ENCODE peak calls at places on chromosome 1, in seven cellular contexts. One of them, this sample, is unnamed.

GRCh38 chr1:8121261-8122159 is 95.4 kb upstream of the ERRFI1 start:
- DNase-seq in Calu3: peak
- DNase-seq in AG09319: no peak
- DNase-seq in left colon: peak
- DNase-seq in choroid plexus epithelial cell: peak
- DNase-seq in SW 1271: no peak
- DNase-seq in activated CD4-positive, CD25-positive, alpha-beta regulatory T cell treated with anti-CD3 and anti-CD28 coated beads, Interleukin-2, amount 50 U/mL, for 72 hours: no peak
- DNase-seq in this sample: no peak

GRCh38 chr1:241998412-241998921 is 431 bp downstream of the MAP1LC3C start:
- DNase-seq in left colon: peak
- DNase-seq in activated CD4-positive, CD25-positive, alpha-beta regulatory T cell treated with anti-CD3 and anti-CD28 coated beads, Interleukin-2, amount 50 U/mL, for 72 hours: peak
- DNase-seq in Calu3: peak
- DNase-seq in AG09319: no peak
- DNase-seq in SW 1271: no peak
- DNase-seq in choroid plexus epithelial cell: peak
- DNase-seq in this sample: peak

GRCh38 chr1:215710340-215710971 is 143.4 kb downstream of the KCTD3 start:
- DNase-seq in Calu3: peak
- DNase-seq in left colon: no peak
- DNase-seq in SW 1271: no peak
- DNase-seq in activated CD4-positive, CD25-positive, alpha-beta regulatory T cell treated with anti-CD3 and anti-CD28 coated beads, Interleukin-2, amount 50 U/mL, for 72 hours: no peak
- DNase-seq in AG09319: peak
- DNase-seq in choroid plexus epithelial cell: peak
- DNase-seq in this sample: no peak

GRCh38 chr1:183215936-183216335 is 29.9 kb downstream of the LAMC2 start:
- DNase-seq in choroid plexus epithelial cell: no peak
- DNase-seq in SW 1271: no peak
- DNase-seq in left colon: no peak
- DNase-seq in AG09319: no peak
- DNase-seq in activated CD4-positive, CD25-positive, alpha-beta regulatory T cell treated with anti-CD3 and anti-CD28 coated beads, Interleukin-2, amount 50 U/mL, for 72 hours: no peak
- DNase-seq in Calu3: no peak
- DNase-seq in this sample: no peak

GRCh38 chr1:174036204-174036603 is 14.0 kb upstream of the RC3H1 start:
- DNase-seq in left colon: no peak
- DNase-seq in Calu3: no peak
- DNase-seq in SW 1271: no peak
- DNase-seq in AG09319: no peak
- DNase-seq in activated CD4-positive, CD25-positive, alpha-beta regulatory T cell treated with anti-CD3 and anti-CD28 coated beads, Interleukin-2, amount 50 U/mL, for 72 hours: no peak
- DNase-seq in choroid plexus epithelial cell: no peak
- DNase-seq in this sample: no peak

GRCh38 chr1:1968767-1969504 is 34.6 kb downstream of the CFAP74 start:
- DNase-seq in AG09319: no peak
- DNase-seq in choroid plexus epithelial cell: no peak
- DNase-seq in left colon: no peak
- DNase-seq in SW 1271: no peak
- DNase-seq in activated CD4-positive, CD25-positive, alpha-beta regulatory T cell treated with anti-CD3 and anti-CD28 coated beads, Interleukin-2, amount 50 U/mL, for 72 hours: no peak
- DNase-seq in Calu3: no peak
- DNase-seq in this sample: no peak

GRCh38 chr1:246961939-246962373 is 30.2 kb upstream of the AHCTF1 start:
- DNase-seq in SW 1271: no peak
- DNase-seq in Calu3: no peak
- DNase-seq in activated CD4-positive, CD25-positive, alpha-beta regulatory T cell treated with anti-CD3 and anti-CD28 coated beads, Interleukin-2, amount 50 U/mL, for 72 hours: no peak
- DNase-seq in AG09319: no peak
- DNase-seq in left colon: no peak
- DNase-seq in choroid plexus epithelial cell: peak
- DNase-seq in this sample: no peak

GRCh38 chr1:162373541-162374375 is 2.9 kb downstream of the SPATA46 start:
- DNase-seq in left colon: no peak
- DNase-seq in activated CD4-positive, CD25-positive, alpha-beta regulatory T cell treated with anti-CD3 and anti-CD28 coated beads, Interleukin-2, amount 50 U/mL, for 72 hours: no peak
- DNase-seq in choroid plexus epithelial cell: peak
- DNase-seq in Calu3: peak
- DNase-seq in AG09319: no peak
- DNase-seq in SW 1271: no peak
- DNase-seq in this sample: no peak

GRCh38 chr1:247656475-247656874 is 23.1 kb downstream of the OR13G1 start:
- DNase-seq in Calu3: no peak
- DNase-seq in AG09319: no peak
- DNase-seq in choroid plexus epithelial cell: no peak
- DNase-seq in left colon: no peak
- DNase-seq in activated CD4-positive, CD25-positive, alpha-beta regulatory T cell treated with anti-CD3 and anti-CD28 coated beads, Interleukin-2, amount 50 U/mL, for 72 hours: no peak
- DNase-seq in SW 1271: no peak
- DNase-seq in this sample: no peak

GRCh38 chr1:205456383-205456867 is 580 bp upstream of the BLACAT1 start:
- DNase-seq in choroid plexus epithelial cell: no peak
- DNase-seq in SW 1271: no peak
- DNase-seq in AG09319: no peak
- DNase-seq in Calu3: peak
- DNase-seq in left colon: no peak
- DNase-seq in activated CD4-positive, CD25-positive, alpha-beta regulatory T cell treated with anti-CD3 and anti-CD28 coated beads, Interleukin-2, amount 50 U/mL, for 72 hours: no peak
- DNase-seq in this sample: no peak

GRCh38 chr1:7393141-7393540 is 378.0 kb upstream of the VAMP3 start:
- DNase-seq in activated CD4-positive, CD25-positive, alpha-beta regulatory T cell treated with anti-CD3 and anti-CD28 coated beads, Interleukin-2, amount 50 U/mL, for 72 hours: no peak
- DNase-seq in AG09319: no peak
- DNase-seq in left colon: no peak
- DNase-seq in Calu3: no peak
- DNase-seq in choroid plexus epithelial cell: peak
- DNase-seq in SW 1271: no peak
- DNase-seq in this sample: no peak

GRCh38 chr1:242212401-242212800 is 213.5 kb upstream of the MAP1LC3C start:
- DNase-seq in SW 1271: no peak
- DNase-seq in AG09319: no peak
- DNase-seq in left colon: no peak
- DNase-seq in Calu3: no peak
- DNase-seq in activated CD4-positive, CD25-positive, alpha-beta regulatory T cell treated with anti-CD3 and anti-CD28 coated beads, Interleukin-2, amount 50 U/mL, for 72 hours: no peak
- DNase-seq in choroid plexus epithelial cell: no peak
- DNase-seq in this sample: no peak

GRCh38 chr1:168229893-168230292 is 4.1 kb downstream of the SFT2D2 start:
- DNase-seq in SW 1271: no peak
- DNase-seq in AG09319: no peak
- DNase-seq in choroid plexus epithelial cell: no peak
- DNase-seq in activated CD4-positive, CD25-positive, alpha-beta regulatory T cell treated with anti-CD3 and anti-CD28 coated beads, Interleukin-2, amount 50 U/mL, for 72 hours: no peak
- DNase-seq in Calu3: no peak
- DNase-seq in left colon: no peak
- DNase-seq in this sample: no peak

GRCh38 chr1:3014443-3015268 is 6.6 kb upstream of the ACTRT2 start:
- DNase-seq in Calu3: no peak
- DNase-seq in activated CD4-positive, CD25-positive, alpha-beta regulatory T cell treated with anti-CD3 and anti-CD28 coated beads, Interleukin-2, amount 50 U/mL, for 72 hours: no peak
- DNase-seq in choroid plexus epithelial cell: no peak
- DNase-seq in AG09319: no peak
- DNase-seq in left colon: no peak
- DNase-seq in SW 1271: no peak
- DNase-seq in this sample: no peak

GRCh38 chr1:28580706-28581530 is 11.1 kb upstream of the RAB42 start:
- DNase-seq in left colon: peak
- DNase-seq in SW 1271: no peak
- DNase-seq in AG09319: no peak
- DNase-seq in Calu3: peak
- DNase-seq in choroid plexus epithelial cell: peak
- DNase-seq in activated CD4-positive, CD25-positive, alpha-beta regulatory T cell treated with anti-CD3 and anti-CD28 coated beads, Interleukin-2, amount 50 U/mL, for 72 hours: no peak
- DNase-seq in this sample: no peak

GRCh38 chr1:9128161-9128519 is 762 bp downstream of the GPR157 start:
- DNase-seq in Calu3: peak
- DNase-seq in left colon: peak
- DNase-seq in choroid plexus epithelial cell: no peak
- DNase-seq in activated CD4-positive, CD25-positive, alpha-beta regulatory T cell treated with anti-CD3 and anti-CD28 coated beads, Interleukin-2, amount 50 U/mL, for 72 hours: no peak
- DNase-seq in AG09319: no peak
- DNase-seq in SW 1271: no peak
- DNase-seq in this sample: no peak

GRCh38 chr1:221912230-221912629 is 170.3 kb upstream of the DUSP10 start:
- DNase-seq in Calu3: no peak
- DNase-seq in choroid plexus epithelial cell: no peak
- DNase-seq in AG09319: no peak
- DNase-seq in activated CD4-positive, CD25-positive, alpha-beta regulatory T cell treated with anti-CD3 and anti-CD28 coated beads, Interleukin-2, amount 50 U/mL, for 72 hours: no peak
- DNase-seq in SW 1271: no peak
- DNase-seq in left colon: no peak
- DNase-seq in this sample: no peak

GRCh38 chr1:196400478-196401453 is 207.5 kb downstream of the KCNT2 start:
- DNase-seq in Calu3: peak
- DNase-seq in AG09319: peak
- DNase-seq in choroid plexus epithelial cell: peak
- DNase-seq in activated CD4-positive, CD25-positive, alpha-beta regulatory T cell treated with anti-CD3 and anti-CD28 coated beads, Interleukin-2, amount 50 U/mL, for 72 hours: no peak
- DNase-seq in SW 1271: no peak
- DNase-seq in left colon: peak
- DNase-seq in this sample: peak

GRCh38 chr1:214404154-214404553 is 123.2 kb downstream of the SMYD2 start:
- DNase-seq in AG09319: no peak
- DNase-seq in Calu3: no peak
- DNase-seq in choroid plexus epithelial cell: peak
- DNase-seq in left colon: no peak
- DNase-seq in activated CD4-positive, CD25-positive, alpha-beta regulatory T cell treated with anti-CD3 and anti-CD28 coated beads, Interleukin-2, amount 50 U/mL, for 72 hours: no peak
- DNase-seq in SW 1271: no peak
- DNase-seq in this sample: no peak

GRCh38 chr1:3192359-3192758 is 123.4 kb downstream of the PRDM16 start:
- DNase-seq in activated CD4-positive, CD25-positive, alpha-beta regulatory T cell treated with anti-CD3 and anti-CD28 coated beads, Interleukin-2, amount 50 U/mL, for 72 hours: no peak
- DNase-seq in choroid plexus epithelial cell: no peak
- DNase-seq in SW 1271: no peak
- DNase-seq in AG09319: no peak
- DNase-seq in Calu3: no peak
- DNase-seq in left colon: peak
- DNase-seq in this sample: no peak

GRCh38 chr1:248861621-248862020 is 2.7 kb upstream of the ZNF692 start:
- DNase-seq in AG09319: no peak
- DNase-seq in choroid plexus epithelial cell: no peak
- DNase-seq in SW 1271: no peak
- DNase-seq in left colon: no peak
- DNase-seq in Calu3: no peak
- DNase-seq in activated CD4-positive, CD25-positive, alpha-beta regulatory T cell treated with anti-CD3 and anti-CD28 coated beads, Interleukin-2, amount 50 U/mL, for 72 hours: no peak
- DNase-seq in this sample: no peak

GRCh38 chr1:70318191-70318590 is 36.3 kb downstream of the ANKRD13C start:
- DNase-seq in AG09319: no peak
- DNase-seq in activated CD4-positive, CD25-positive, alpha-beta regulatory T cell treated with anti-CD3 and anti-CD28 coated beads, Interleukin-2, amount 50 U/mL, for 72 hours: no peak
- DNase-seq in Calu3: no peak
- DNase-seq in choroid plexus epithelial cell: peak
- DNase-seq in left colon: no peak
- DNase-seq in SW 1271: no peak
- DNase-seq in this sample: no peak

GRCh38 chr1:114093624-114094302 is 59.9 kb downstream of the SYT6 start:
- DNase-seq in SW 1271: no peak
- DNase-seq in choroid plexus epithelial cell: peak
- DNase-seq in Calu3: no peak
- DNase-seq in activated CD4-positive, CD25-positive, alpha-beta regulatory T cell treated with anti-CD3 and anti-CD28 coated beads, Interleukin-2, amount 50 U/mL, for 72 hours: no peak
- DNase-seq in AG09319: no peak
- DNase-seq in left colon: no peak
- DNase-seq in this sample: no peak

GRCh38 chr1:227273557-227273956 is 44.7 kb downstream of the CDC42BPA start:
- DNase-seq in SW 1271: no peak
- DNase-seq in choroid plexus epithelial cell: peak
- DNase-seq in left colon: no peak
- DNase-seq in AG09319: no peak
- DNase-seq in activated CD4-positive, CD25-positive, alpha-beta regulatory T cell treated with anti-CD3 and anti-CD28 coated beads, Interleukin-2, amount 50 U/mL, for 72 hours: no peak
- DNase-seq in Calu3: peak
- DNase-seq in this sample: no peak

GRCh38 chr1:245858683-245859509 is 648.2 kb downstream of the SMYD3 start:
- DNase-seq in Calu3: no peak
- DNase-seq in SW 1271: no peak
- DNase-seq in left colon: no peak
- DNase-seq in AG09319: no peak
- DNase-seq in activated CD4-positive, CD25-positive, alpha-beta regulatory T cell treated with anti-CD3 and anti-CD28 coated beads, Interleukin-2, amount 50 U/mL, for 72 hours: no peak
- DNase-seq in choroid plexus epithelial cell: peak
- DNase-seq in this sample: no peak

GRCh38 chr1:57133686-57134085 is 167.9 kb upstream of the C8B start:
- DNase-seq in choroid plexus epithelial cell: peak
- DNase-seq in activated CD4-positive, CD25-positive, alpha-beta regulatory T cell treated with anti-CD3 and anti-CD28 coated beads, Interleukin-2, amount 50 U/mL, for 72 hours: no peak
- DNase-seq in left colon: no peak
- DNase-seq in Calu3: no peak
- DNase-seq in SW 1271: no peak
- DNase-seq in AG09319: no peak
- DNase-seq in this sample: no peak

GRCh38 chr1:195591917-195592672 is 1016.1 kb downstream of the KCNT2 start:
- DNase-seq in Calu3: no peak
- DNase-seq in SW 1271: no peak
- DNase-seq in left colon: no peak
- DNase-seq in choroid plexus epithelial cell: peak
- DNase-seq in AG09319: no peak
- DNase-seq in activated CD4-positive, CD25-positive, alpha-beta regulatory T cell treated with anti-CD3 and anti-CD28 coated beads, Interleukin-2, amount 50 U/mL, for 72 hours: no peak
- DNase-seq in this sample: no peak

GRCh38 chr1:243930822-243931671 is 81.0 kb upstream of the AKT3 start:
- DNase-seq in activated CD4-positive, CD25-positive, alpha-beta regulatory T cell treated with anti-CD3 and anti-CD28 coated beads, Interleukin-2, amount 50 U/mL, for 72 hours: no peak
- DNase-seq in left colon: no peak
- DNase-seq in choroid plexus epithelial cell: peak
- DNase-seq in AG09319: no peak
- DNase-seq in Calu3: no peak
- DNase-seq in SW 1271: no peak
- DNase-seq in this sample: no peak

GRCh38 chr1:57424231-57425027 is 569 bp upstream of the DAB1 start:
- DNase-seq in SW 1271: no peak
- DNase-seq in activated CD4-positive, CD25-positive, alpha-beta regulatory T cell treated with anti-CD3 and anti-CD28 coated beads, Interleukin-2, amount 50 U/mL, for 72 hours: no peak
- DNase-seq in Calu3: peak
- DNase-seq in AG09319: peak
- DNase-seq in choroid plexus epithelial cell: peak
- DNase-seq in left colon: no peak
- DNase-seq in this sample: no peak

GRCh38 chr1:18160290-18160942 is 52.8 kb downstream of the IGSF21 start:
- DNase-seq in SW 1271: no peak
- DNase-seq in activated CD4-positive, CD25-positive, alpha-beta regulatory T cell treated with anti-CD3 and anti-CD28 coated beads, Interleukin-2, amount 50 U/mL, for 72 hours: no peak
- DNase-seq in Calu3: no peak
- DNase-seq in AG09319: no peak
- DNase-seq in choroid plexus epithelial cell: no peak
- DNase-seq in left colon: peak
- DNase-seq in this sample: no peak

GRCh38 chr1:201702936-201703335 is 126.0 kb upstream of the IPO9 start:
- DNase-seq in SW 1271: no peak
- DNase-seq in left colon: no peak
- DNase-seq in Calu3: no peak
- DNase-seq in AG09319: no peak
- DNase-seq in activated CD4-positive, CD25-positive, alpha-beta regulatory T cell treated with anti-CD3 and anti-CD28 coated beads, Interleukin-2, amount 50 U/mL, for 72 hours: no peak
- DNase-seq in choroid plexus epithelial cell: peak
- DNase-seq in this sample: no peak

GRCh38 chr1:226950316-226950715 is 10.2 kb downstream of the COQ8A start:
- DNase-seq in Calu3: no peak
- DNase-seq in activated CD4-positive, CD25-positive, alpha-beta regulatory T cell treated with anti-CD3 and anti-CD28 coated beads, Interleukin-2, amount 50 U/mL, for 72 hours: no peak
- DNase-seq in SW 1271: no peak
- DNase-seq in choroid plexus epithelial cell: no peak
- DNase-seq in left colon: no peak
- DNase-seq in AG09319: no peak
- DNase-seq in this sample: no peak

GRCh38 chr1:153251087-153251486 is 8.4 kb upstream of the LORICRIN start:
- DNase-seq in SW 1271: no peak
- DNase-seq in Calu3: no peak
- DNase-seq in left colon: no peak
- DNase-seq in activated CD4-positive, CD25-positive, alpha-beta regulatory T cell treated with anti-CD3 and anti-CD28 coated beads, Interleukin-2, amount 50 U/mL, for 72 hours: no peak
- DNase-seq in choroid plexus epithelial cell: no peak
- DNase-seq in AG09319: no peak
- DNase-seq in this sample: no peak

GRCh38 chr1:101235696-101236545 is 898 bp upstream of the S1PR1 start:
- DNase-seq in left colon: peak
- DNase-seq in choroid plexus epithelial cell: peak
- DNase-seq in Calu3: peak
- DNase-seq in AG09319: no peak
- DNase-seq in activated CD4-positive, CD25-positive, alpha-beta regulatory T cell treated with anti-CD3 and anti-CD28 coated beads, Interleukin-2, amount 50 U/mL, for 72 hours: peak
- DNase-seq in SW 1271: no peak
- DNase-seq in this sample: no peak

GRCh38 chr1:182303778-182304177 is 87.8 kb downstream of the GLUL start:
- DNase-seq in AG09319: no peak
- DNase-seq in choroid plexus epithelial cell: no peak
- DNase-seq in activated CD4-positive, CD25-positive, alpha-beta regulatory T cell treated with anti-CD3 and anti-CD28 coated beads, Interleukin-2, amount 50 U/mL, for 72 hours: no peak
- DNase-seq in Calu3: no peak
- DNase-seq in left colon: no peak
- DNase-seq in SW 1271: no peak
- DNase-seq in this sample: no peak

This sample was measured in smooth muscle cell of the brain vasculature.